ENCODE peak calls at places on chromosomes 6 and 20, in eight cellular contexts. C is right cardiac atrium; A is T47D; L is ascending aorta; Z is stimulated activated CD8-positive, alpha-beta memory T cell treated with anti-CD3 and anti-CD28 coated beads, Interleukin-15, amount 100 ng/mL, for 24 hours; I is astrocyte of the spinal cord; H is NCI-H345; Q is stimulated activated CD4-positive, alpha-beta T cell treated with anti-CD3 and anti-CD28 coated beads, TNF-alpha, amount 100 ng/mL, for 24 hours. E is an unnamed sample.

GRCh38 chr6:5541751-5542432 is 280.6 kb downstream of the FARS2 start:
- DNase-seq in A (no peak), L (no peak), H (no peak), I (no peak), C (no peak), Q (no peak), Z (no peak), E (no peak)

GRCh38 chr6:137693737-137694136 is 173.3 kb upstream of the TNFAIP3 start:
- DNase-seq in I (no peak), L (no peak), A (no peak), C (no peak), Z (no peak), H (no peak), Q (no peak), E (no peak)

GRCh38 chr6:108697646-108698161 is 137.0 kb downstream of the FOXO3 start:
- DNase-seq in C (peak), L (peak), Z (no peak), H (no peak), Q (no peak), A (no peak), I (no peak), E (no peak)

GRCh38 chr20:227439-228105 is 514 bp downstream of the DEFB129 start:
- DNase-seq in I (no peak), L (no peak), H (no peak), Q (no peak), C (no peak), Z (no peak), A (no peak), E (no peak)

GRCh38 chr6:42848700-42849099 is 30.7 kb upstream of the RPL7L1 start:
- DNase-seq in L (no peak), C (no peak), Q (no peak), H (no peak), Z (no peak), I (no peak), A (no peak), E (no peak)

GRCh38 chr6:101912266-101912665 is 518.8 kb downstream of the GRIK2 start:
- DNase-seq in C (no peak), A (no peak), Z (no peak), H (no peak), I (no peak), L (no peak), Q (no peak), E (no peak)

GRCh38 chr6:41680182-41680965 is 42.1 kb downstream of the MDFI start:
- DNase-seq in H (no peak), C (no peak), Z (no peak), Q (no peak), A (no peak), I (no peak), L (no peak), E (no peak)

GRCh38 chr6:106283476-106283875 is 42.1 kb downstream of the ATG5 start:
- DNase-seq in I (no peak), L (no peak), A (no peak), Q (no peak), Z (no peak), H (no peak), C (no peak), E (no peak)

GRCh38 chr6:52990342-52990741 is 4.7 kb downstream of the GSTA4 start:
- DNase-seq in L (no peak), I (peak), H (no peak), Z (no peak), C (no peak), A (no peak), Q (no peak), E (no peak)

GRCh38 chr6:2534406-2535139 is 216.1 kb downstream of the MYLK4 start:
- DNase-seq in A (no peak), H (no peak), Z (no peak), L (no peak), Q (no peak), C (no peak), I (peak), E (no peak)

GRCh38 chr6:18264338-18265098 is at the start of gene DEK:
- DNase-seq in Q (peak), I (peak), A (peak), H (peak), L (peak), C (peak), Z (peak), E (peak)

GRCh38 chr6:33925210-33925609 is 121.4 kb upstream of the MLN start:
- DNase-seq in C (no peak), Q (no peak), H (no peak), I (no peak), L (no peak), Z (no peak), A (no peak), E (no peak)

GRCh38 chr20:46646659-46647380 is 4.4 kb downstream of the SLC13A3 start:
- DNase-seq in L (no peak), H (no peak), C (no peak), I (no peak), A (no peak), Z (no peak), Q (no peak), E (no peak)

GRCh38 chr6:110944681-110945151 is 13.8 kb upstream of the GTF3C6 start:
- DNase-seq in C (no peak), Z (no peak), I (peak), A (no peak), H (no peak), L (no peak), Q (peak), E (peak)

GRCh38 chr6:47631248-47632196 is 66.9 kb upstream of the ADGRF4 start:
- DNase-seq in A (peak), Q (no peak), L (no peak), I (peak), Z (no peak), H (peak), C (no peak), E (no peak)

GRCh38 chr6:124714728-124715127 is 247.5 kb upstream of the RNF217 start:
- DNase-seq in H (no peak), Z (no peak), A (no peak), L (no peak), C (no peak), I (no peak), Q (no peak), E (no peak)

GRCh38 chr6:128498244-128498643 is 22.2 kb downstream of the PTPRK start:
- DNase-seq in H (no peak), C (no peak), Z (no peak), A (no peak), L (no peak), I (no peak), Q (no peak), E (no peak)

GRCh38 chr6:7172605-7173185 is 64.9 kb downstream of the RREB1 start:
- DNase-seq in H (no peak), C (peak), Z (no peak), Q (no peak), L (no peak), A (no peak), I (peak), E (no peak)

GRCh38 chr20:40868568-40869223 is 159.9 kb upstream of the TOP1 start:
- DNase-seq in I (peak), Q (no peak), H (no peak), A (no peak), Z (no peak), C (peak), L (peak), E (no peak)

GRCh38 chr6:166438211-166438861 is 55.6 kb upstream of the MPC1 start:
- DNase-seq in A (no peak), Q (no peak), I (no peak), Z (no peak), C (no peak), H (no peak), L (no peak), E (no peak)

GRCh38 chr6:118810420-118811027 is 83.4 kb upstream of the ASF1A start:
- DNase-seq in A (no peak), Q (peak), Z (no peak), I (no peak), C (no peak), L (no peak), H (no peak), E (peak)

GRCh38 chr6:16354692-16355091 is 116.3 kb downstream of the GMPR start:
- DNase-seq in A (no peak), C (no peak), H (no peak), Z (no peak), Q (no peak), I (no peak), L (peak), E (no peak)